ENCODE peak calls at places on chromosomes 7 and 10, in seven cellular contexts. F is brain microvascular endothelial cell; W is WERI-Rb-1; G is CD8-positive, alpha-beta T cell; P is osteoblast; U is RWPE1; D is neural crest cell. A is an unnamed sample.

GRCh38 chr7:95441042-95441823 is 6.4 kb upstream of the PON2 start:
- DNase-seq in F (no peak), W (no peak), G (no peak), P (no peak), U (no peak), D (no peak), A (peak)

GRCh38 chr10:26843736-26844135 is 17.0 kb downstream of the ABI1 start:
- DNase-seq in F (no peak), W (no peak), G (no peak), P (no peak), U (no peak), D (no peak), A (no peak)

GRCh38 chr10:32189400-32190084 is 133.3 kb upstream of the KIF5B start:
- DNase-seq in F (no peak), W (no peak), G (no peak), P (no peak), U (no peak), D (no peak), A (peak)

GRCh38 chr7:87083865-87084519 is 24.5 kb upstream of the ELAPOR2 start:
- DNase-seq in F (no peak), W (no peak), G (no peak), P (no peak), U (no peak), D (no peak), A (no peak)

GRCh38 chr10:31070691-31071090 is 39.0 kb upstream of the ZNF438 start:
- DNase-seq in F (no peak), W (no peak), G (no peak), P (no peak), U (no peak), D (no peak), A (no peak)

GRCh38 chr10:112465299-112465882 is 18.4 kb downstream of the VTI1A start:
- DNase-seq in F (no peak), W (no peak), G (no peak), P (no peak), U (no peak), D (no peak), A (no peak)

GRCh38 chr10:116767235-116767634 is 24.9 kb upstream of the HSPA12A start:
- DNase-seq in F (no peak), W (peak), G (no peak), P (no peak), U (peak), D (no peak), A (no peak)

GRCh38 chr7:47611045-47611511 is 29.2 kb upstream of the TNS3 start:
- DNase-seq in F (no peak), W (no peak), G (no peak), P (no peak), U (no peak), D (no peak), A (no peak)

GRCh38 chr10:14562615-14563214 is 212.0 kb downstream of the FAM107B start:
- DNase-seq in F (no peak), W (no peak), G (no peak), P (no peak), U (no peak), D (no peak), A (no peak)

GRCh38 chr7:100824499-100825214 is 2.7 kb downstream of the EPHB4 start:
- DNase-seq in F (no peak), W (no peak), G (no peak), P (peak), U (no peak), D (no peak), A (no peak)

GRCh38 chr7:24702674-24703235 is 54.5 kb downstream of the GSDME start:
- DNase-seq in F (no peak), W (no peak), G (no peak), P (no peak), U (no peak), D (no peak), A (no peak)

GRCh38 chr7:156017431-156017830 is 205.2 kb upstream of the SHH start:
- DNase-seq in F (no peak), W (no peak), G (no peak), P (no peak), U (no peak), D (no peak), A (no peak)

GRCh38 chr7:101250324-101250723 is 5.4 kb upstream of the FIS1 start:
- DNase-seq in F (no peak), W (no peak), G (no peak), P (peak), U (no peak), D (no peak), A (no peak)

GRCh38 chr10:7075110-7075509 is 335.7 kb downstream of the SFMBT2 start:
- DNase-seq in F (no peak), W (no peak), G (no peak), P (no peak), U (no peak), D (no peak), A (no peak)

GRCh38 chr10:62512732-62513475 is 138.7 kb downstream of the ZNF365 start:
- DNase-seq in F (no peak), W (no peak), G (no peak), P (peak), U (no peak), D (no peak), A (peak)

GRCh38 chr7:128827248-128827958 is 2.8 kb upstream of the FLNC start:
- DNase-seq in F (peak), W (no peak), G (no peak), P (peak), U (no peak), D (no peak), A (no peak)

GRCh38 chr10:3720228-3721019 is 64.6 kb downstream of the KLF6 start:
- DNase-seq in F (peak), W (no peak), G (no peak), P (peak), U (peak), D (no peak), A (no peak)

GRCh38 chr7:28410628-28411578 is 1.4 kb upstream of the CREB5 start:
- DNase-seq in F (peak), W (no peak), G (no peak), P (peak), U (no peak), D (peak), A (peak)

GRCh38 chr7:28408974-28409715 is 3.2 kb upstream of the CREB5 start:
- DNase-seq in F (peak), W (peak), G (peak), P (peak), U (peak), D (peak), A (peak)

GRCh38 chr7:28409716-28410627 is 2.3 kb upstream of the CREB5 start:
- DNase-seq in F (peak), W (no peak), G (no peak), P (peak), U (no peak), D (peak), A (peak)

GRCh38 chr7:28414453-28414852 is 2.1 kb downstream of the CREB5 start:
- DNase-seq in F (no peak), W (no peak), G (no peak), P (no peak), U (no peak), D (no peak), A (no peak)

DNA sequence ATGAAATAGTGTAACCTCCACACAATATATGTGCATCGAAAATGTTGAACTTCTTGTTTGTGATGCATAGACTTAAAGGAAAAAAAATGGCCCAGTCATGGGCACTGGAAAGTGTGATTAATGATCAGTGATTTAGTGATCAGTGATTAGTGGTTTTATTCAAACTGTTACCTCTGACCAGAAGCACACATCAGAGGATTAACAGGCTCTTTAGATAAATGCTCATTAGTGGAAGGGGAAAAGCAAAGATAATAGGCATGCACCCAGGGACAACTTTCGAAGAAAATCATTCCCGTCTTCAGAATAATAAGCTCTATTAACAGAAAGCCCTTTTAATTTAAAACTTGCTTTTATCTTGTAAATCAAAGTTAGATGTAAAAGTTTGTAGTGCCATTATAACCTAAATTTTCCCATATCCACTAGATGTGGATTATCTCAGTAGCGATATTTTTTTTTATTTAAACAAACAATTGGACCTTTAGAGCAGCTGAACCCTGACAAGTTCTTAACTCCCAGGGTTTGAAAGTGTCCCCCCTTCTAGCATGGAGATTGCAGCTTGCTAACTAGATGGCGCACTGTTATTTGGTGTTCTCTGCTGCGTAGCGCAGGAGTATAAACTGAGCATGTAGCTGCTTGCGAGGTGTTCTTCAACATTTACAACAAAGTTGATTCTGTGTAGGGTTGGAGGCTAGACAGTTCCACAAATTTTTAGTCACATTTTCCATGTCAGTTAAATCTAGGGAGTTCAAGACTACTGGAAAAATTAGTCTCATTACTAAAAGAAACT is at the start of gene CREB5:
- DNase-seq in F (no peak), W (no peak), G (no peak), P (no peak), U (no peak), D (no peak), A (no peak)
- TF ChIP-seq CTCF in F (peak), W (peak), G (no peak), P (no peak), U (no peak), D (peak), A (no peak)

DNA sequence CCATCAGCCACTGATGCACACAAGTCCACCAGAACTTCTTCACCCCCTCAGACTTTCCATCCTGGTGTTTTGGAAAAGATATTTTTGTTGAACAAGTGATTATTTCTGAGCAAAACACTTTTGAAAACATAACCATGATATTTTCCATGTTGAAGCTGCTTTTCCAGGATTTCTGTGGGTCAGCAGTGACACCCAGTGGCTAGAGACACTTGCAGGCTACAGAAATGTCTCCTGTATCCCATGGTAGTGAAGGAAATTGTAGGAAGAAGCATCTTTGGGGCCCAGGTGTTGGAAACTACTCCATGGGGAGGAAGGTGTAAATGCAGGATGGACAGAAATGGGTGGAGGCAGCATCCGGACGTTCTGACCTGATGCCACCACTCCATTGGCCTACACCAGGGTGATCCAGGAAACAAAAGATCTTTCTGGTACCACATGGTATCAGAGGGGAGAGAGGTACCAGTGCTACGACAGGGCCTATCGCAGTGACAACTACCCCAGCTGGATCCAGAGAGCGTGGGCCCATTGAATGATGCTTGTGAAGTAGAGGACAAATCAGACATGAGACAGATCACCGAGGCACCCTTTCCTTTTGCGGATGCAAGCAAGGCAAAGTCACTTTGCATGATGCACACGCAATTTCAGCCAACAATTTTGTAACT is 111.7 kb upstream of the COBL start:
- DNase-seq in F (peak), W (peak), G (no peak), P (no peak), U (peak), D (no peak), A (peak)
- TF ChIP-seq CTCF in F (peak), W (peak), G (no peak), P (peak), U (peak), D (peak), A (peak)

DNA sequence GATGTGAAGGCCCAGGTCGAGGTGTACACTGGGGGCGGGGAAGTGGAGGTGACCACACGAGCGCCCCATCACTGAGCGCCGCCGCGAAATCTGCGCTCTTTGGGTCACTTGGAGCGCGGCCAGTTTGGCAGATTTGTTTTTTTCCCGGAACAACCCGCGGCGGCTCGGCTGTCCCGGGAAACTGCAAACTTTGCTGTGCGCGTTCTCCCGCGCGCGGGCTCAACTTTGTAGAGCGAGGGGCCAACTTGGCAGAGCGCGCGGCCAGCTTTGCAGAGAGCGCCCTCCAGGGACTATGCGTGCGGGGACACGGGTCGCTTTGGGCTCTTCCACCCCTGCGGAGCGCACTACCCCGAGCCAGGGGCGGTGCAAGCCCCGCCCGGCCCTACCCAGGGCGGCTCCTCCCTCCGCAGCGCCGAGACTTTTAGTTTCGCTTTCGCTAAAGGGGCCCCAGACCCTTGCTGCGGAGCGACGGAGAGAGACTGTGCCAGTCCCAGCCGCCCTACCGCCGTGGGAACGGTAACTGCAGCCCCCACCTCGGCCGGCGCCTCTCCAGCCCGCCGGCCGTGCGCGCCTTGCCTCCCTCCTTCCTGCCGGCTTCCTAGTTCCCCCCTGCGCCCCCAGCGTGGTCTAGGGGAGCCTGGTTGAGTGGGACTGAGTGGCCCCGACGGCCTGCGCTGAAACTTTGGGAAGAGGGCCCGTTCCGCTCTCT is at the start of gene CASP7:
- DNase-seq in F (peak), W (peak), G (peak), P (peak), U (peak), D (peak), A (peak)
- TF ChIP-seq CTCF in F (peak), W (peak), G (no peak), P (no peak), U (peak), D (no peak), A (no peak)

GRCh38 chr10:102379383-102379782 is 16.1 kb upstream of the NFKB2 start:
- DNase-seq in F (no peak), W (no peak), G (no peak), P (peak), U (no peak), D (no peak), A (no peak)

GRCh38 chr10:102376901-102377300 is 18.6 kb upstream of the NFKB2 start:
- DNase-seq in F (no peak), W (no peak), G (no peak), P (no peak), U (no peak), D (no peak), A (no peak)

GRCh38 chr10:102371295-102371694 is 24.2 kb upstream of the NFKB2 start:
- DNase-seq in F (no peak), W (no peak), G (no peak), P (no peak), U (no peak), D (no peak), A (no peak)

GRCh38 chr10:102375867-102376266 is 19.6 kb upstream of the NFKB2 start:
- DNase-seq in F (no peak), W (no peak), G (no peak), P (no peak), U (no peak), D (no peak), A (no peak)

DNA sequence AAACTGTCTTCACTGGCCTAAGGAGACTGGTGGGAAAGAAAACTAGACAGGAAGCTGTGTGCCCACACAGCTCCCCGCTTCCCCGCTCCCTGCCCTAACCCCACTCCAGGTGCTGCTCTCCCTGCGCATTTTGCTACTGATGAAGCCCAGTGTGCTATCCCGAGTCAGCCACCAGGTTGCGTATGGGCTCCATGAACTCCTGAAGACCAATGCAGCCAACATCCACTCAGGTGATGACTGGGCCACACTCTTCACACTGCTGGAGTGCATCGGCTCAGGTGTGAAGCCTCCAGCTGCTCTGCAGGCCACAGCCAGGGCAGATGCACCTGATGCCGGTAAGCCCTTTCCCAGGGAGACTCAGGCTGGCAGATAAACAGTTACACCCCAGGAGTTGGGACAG is 20.3 kb upstream of the NFKB2 start:
- DNase-seq in F (no peak), W (peak), G (no peak), P (no peak), U (no peak), D (no peak), A (no peak)
- TF ChIP-seq CTCF in F (peak), W (peak), G (no peak), P (no peak), U (no peak), D (no peak), A (no peak)

GRCh38 chr7:26151953-26152781 is at the start of gene NFE2L3:
- DNase-seq in F (peak), W (peak), G (peak), P (peak), U (peak), D (peak), A (peak)
- TF ChIP-seq CTCF in F (no peak), W (no peak), G (no peak), P (no peak), U (no peak), D (peak), A (no peak)

DNA sequence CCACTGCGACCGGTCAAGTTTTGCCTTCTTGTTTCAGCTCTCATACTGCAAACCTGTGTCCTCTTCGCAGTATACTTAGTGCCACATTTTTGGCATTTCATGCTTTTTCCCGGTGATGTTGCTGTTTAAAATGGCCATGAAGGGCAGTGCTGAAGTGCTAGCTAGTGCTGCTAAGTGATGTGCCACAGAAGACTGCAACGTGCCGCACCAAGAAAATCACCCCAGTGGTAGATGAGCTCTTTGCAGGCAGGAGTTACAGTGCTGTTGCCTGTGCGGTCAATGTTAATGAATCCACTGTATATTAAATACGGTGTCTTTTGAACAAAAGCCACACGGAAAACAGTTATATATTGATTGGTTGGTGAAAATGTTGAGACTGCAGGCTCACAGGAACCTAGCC is 120.3 kb downstream of the ANLN start:
- DNase-seq in F (no peak), W (no peak), G (no peak), P (peak), U (no peak), D (no peak), A (no peak)
- TF ChIP-seq CTCF in F (peak), W (no peak), G (no peak), P (no peak), U (no peak), D (no peak), A (no peak)

GRCh38 chr10:119724630-119725549 is 960 bp upstream of the INPP5F start:
- DNase-seq in F (no peak), W (no peak), G (no peak), P (peak), U (no peak), D (no peak), A (no peak)

GRCh38 chr10:119726291-119727261 is 726 bp downstream of the INPP5F start:
- DNase-seq in F (no peak), W (peak), G (no peak), P (no peak), U (no peak), D (peak), A (peak)

GRCh38 chr10:119723161-119723560 is 2.7 kb upstream of the INPP5F start:
- DNase-seq in F (no peak), W (no peak), G (no peak), P (no peak), U (no peak), D (no peak), A (no peak)

GRCh38 chr10:119723624-119724023 is 2.2 kb upstream of the INPP5F start:
- DNase-seq in F (no peak), W (no peak), G (no peak), P (peak), U (no peak), D (no peak), A (no peak)

DNA sequence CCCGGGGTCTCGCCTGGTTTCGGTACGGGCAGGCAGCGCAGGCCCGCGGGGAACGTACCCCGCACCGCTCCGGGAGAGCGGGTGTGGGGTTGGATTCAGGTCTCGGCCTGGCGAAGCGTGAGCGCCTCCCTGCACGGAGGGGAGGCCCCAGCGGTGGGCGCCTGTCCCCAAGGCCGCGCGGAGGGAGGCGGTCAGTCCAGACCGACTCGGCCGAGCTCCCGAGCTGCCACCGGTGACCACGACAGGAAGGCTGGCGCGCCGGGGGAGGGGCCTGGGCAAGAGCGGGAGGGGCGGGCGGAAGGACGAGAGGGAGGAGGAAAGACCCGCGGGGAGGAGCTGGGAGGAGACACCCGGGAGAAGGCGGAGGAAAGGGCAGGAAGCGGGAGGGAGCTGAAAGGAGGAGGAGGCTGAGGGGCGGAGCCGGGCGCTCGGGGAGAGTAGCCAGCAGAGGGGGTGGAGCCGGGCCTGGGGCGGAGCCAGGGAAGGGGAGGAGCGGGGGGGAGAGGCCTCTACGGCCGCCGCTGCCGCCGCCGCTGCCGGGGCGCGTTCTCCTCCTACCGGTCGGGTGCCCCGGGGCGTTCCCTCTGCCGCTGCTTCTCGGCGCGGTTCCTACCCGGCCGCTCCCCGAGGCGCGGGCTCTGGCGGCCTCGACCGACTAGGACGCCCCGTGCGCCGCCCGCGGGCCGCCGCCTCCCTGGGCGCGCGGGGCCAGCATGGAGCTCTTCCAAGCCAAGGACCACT is at the start of gene INPP5F:
- DNase-seq in F (peak), W (peak), G (peak), P (peak), U (peak), D (peak), A (peak)
- TF ChIP-seq CTCF in F (peak), W (peak), G (no peak), P (no peak), U (peak), D (peak), A (no peak)

GRCh38 chr10:113820507-113820906 is 33.4 kb downstream of the DCLRE1A start:
- DNase-seq in F (no peak), W (peak), G (no peak), P (no peak), U (no peak), D (peak), A (no peak)
- TF ChIP-seq CTCF in F (peak), W (peak), G (no peak), P (no peak), U (no peak), D (no peak), A (no peak)

A was measured in Calu3.